ENCODE peak calls at places on chromosome 7, in six cellular contexts. One of them, this sample, is unnamed.

GRCh38 chr7:79719216-79719615 is 265.7 kb upstream of the MAGI2 start:
- DNase-seq in fibroblast of villous mesenchyme: no peak
- DNase-seq in GM10248: no peak
- DNase-seq in hepatocyte: no peak
- DNase-seq in GM20000: no peak
- DNase-seq in upper lobe of right lung: no peak
- DNase-seq in this sample: no peak

GRCh38 chr7:72244826-72245398 is 167.2 kb downstream of the CALN1 start:
- DNase-seq in fibroblast of villous mesenchyme: no peak
- DNase-seq in GM20000: no peak
- DNase-seq in GM10248: no peak
- DNase-seq in hepatocyte: no peak
- DNase-seq in upper lobe of right lung: no peak
- DNase-seq in this sample: no peak

GRCh38 chr7:43137811-43138210 is 25.4 kb downstream of the HECW1 start:
- DNase-seq in fibroblast of villous mesenchyme: peak; percentile 67
- DNase-seq in GM20000: no peak
- DNase-seq in GM10248: no peak
- DNase-seq in upper lobe of right lung: no peak
- DNase-seq in hepatocyte: no peak
- DNase-seq in this sample: no peak

GRCh38 chr7:45001138-45001694 is 1.2 kb downstream of the CCM2 start:
- DNase-seq in GM10248: peak; percentile 41
- DNase-seq in upper lobe of right lung: peak; percentile 62
- DNase-seq in hepatocyte: peak; percentile 74
- DNase-seq in GM20000: peak; percentile 52
- DNase-seq in fibroblast of villous mesenchyme: no peak
- DNase-seq in this sample: no peak

GRCh38 chr7:101516849-101517248 is 112.2 kb downstream of the MYL10 start:
- DNase-seq in GM10248: no peak
- DNase-seq in fibroblast of villous mesenchyme: no peak
- DNase-seq in GM20000: no peak
- DNase-seq in upper lobe of right lung: no peak
- DNase-seq in hepatocyte: no peak
- DNase-seq in this sample: no peak

GRCh38 chr7:16989883-16990413 is 108.2 kb upstream of the AGR3 start:
- DNase-seq in fibroblast of villous mesenchyme: peak; percentile 90
- DNase-seq in GM10248: no peak
- DNase-seq in hepatocyte: peak; percentile 78
- DNase-seq in upper lobe of right lung: peak; percentile 70
- DNase-seq in GM20000: no peak
- DNase-seq in this sample: no peak

GRCh38 chr7:12893292-12893691 is 205.9 kb downstream of the ARL4A start:
- DNase-seq in upper lobe of right lung: no peak
- DNase-seq in GM20000: no peak
- DNase-seq in fibroblast of villous mesenchyme: no peak
- DNase-seq in hepatocyte: no peak
- DNase-seq in GM10248: no peak
- DNase-seq in this sample: no peak

GRCh38 chr7:141386881-141387280 is 164.3 kb upstream of the AGK start:
- DNase-seq in hepatocyte: no peak
- DNase-seq in GM20000: no peak
- DNase-seq in GM10248: no peak
- DNase-seq in fibroblast of villous mesenchyme: no peak
- DNase-seq in upper lobe of right lung: no peak
- DNase-seq in this sample: no peak

GRCh38 chr7:40644454-40645188 is 509.8 kb downstream of the SUGCT start:
- DNase-seq in GM10248: no peak
- DNase-seq in hepatocyte: no peak
- DNase-seq in upper lobe of right lung: no peak
- DNase-seq in GM20000: no peak
- DNase-seq in fibroblast of villous mesenchyme: no peak
- DNase-seq in this sample: no peak

GRCh38 chr7:130758429-130759056 is 24.5 kb upstream of the KLF14 start:
- DNase-seq in upper lobe of right lung: no peak
- DNase-seq in GM10248: peak; percentile 48
- DNase-seq in GM20000: peak; percentile 49
- DNase-seq in fibroblast of villous mesenchyme: peak; percentile 73
- DNase-seq in hepatocyte: peak; percentile 68
- DNase-seq in this sample: peak; percentile 59
- TF ChIP-seq CTCF in upper lobe of right lung: peak; percentile 74
- TF ChIP-seq CTCF in GM10248: peak; percentile 37
- TF ChIP-seq CTCF in GM20000: peak; percentile 9
- TF ChIP-seq CTCF in fibroblast of villous mesenchyme: peak; percentile 64
- TF ChIP-seq CTCF in hepatocyte: peak; percentile 80
- TF ChIP-seq CTCF in this sample: peak; percentile 28

GRCh38 chr7:155928583-155929145 is 116.4 kb upstream of the SHH start:
- DNase-seq in hepatocyte: no peak
- DNase-seq in GM20000: no peak
- DNase-seq in upper lobe of right lung: no peak
- DNase-seq in GM10248: no peak
- DNase-seq in fibroblast of villous mesenchyme: no peak
- DNase-seq in this sample: no peak

GRCh38 chr7:155922507-155922841 is 110.2 kb upstream of the SHH start:
- DNase-seq in fibroblast of villous mesenchyme: no peak
- DNase-seq in GM10248: no peak
- DNase-seq in hepatocyte: no peak
- DNase-seq in upper lobe of right lung: no peak
- DNase-seq in GM20000: no peak
- DNase-seq in this sample: no peak

GRCh38 chr7:155921804-155922506 is 109.7 kb upstream of the SHH start:
- DNase-seq in GM20000: no peak
- DNase-seq in hepatocyte: peak; percentile 82
- DNase-seq in upper lobe of right lung: peak; percentile 84
- DNase-seq in fibroblast of villous mesenchyme: no peak
- DNase-seq in GM10248: no peak
- DNase-seq in this sample: no peak

GRCh38 chr7:155927905-155928304 is 115.6 kb upstream of the SHH start:
- DNase-seq in hepatocyte: no peak
- DNase-seq in GM20000: no peak
- DNase-seq in fibroblast of villous mesenchyme: no peak
- DNase-seq in upper lobe of right lung: no peak
- DNase-seq in GM10248: no peak
- DNase-seq in this sample: no peak

GRCh38 chr7:155925682-155926081 is 113.4 kb upstream of the SHH start:
- DNase-seq in upper lobe of right lung: no peak
- DNase-seq in GM10248: no peak
- DNase-seq in hepatocyte: no peak
- DNase-seq in GM20000: no peak
- DNase-seq in fibroblast of villous mesenchyme: no peak
- DNase-seq in this sample: no peak
- TF ChIP-seq CTCF in upper lobe of right lung: no peak
- TF ChIP-seq CTCF in GM10248: no peak
- TF ChIP-seq CTCF in hepatocyte: no peak
- TF ChIP-seq CTCF in GM20000: no peak
- TF ChIP-seq CTCF in fibroblast of villous mesenchyme: no peak
- TF ChIP-seq CTCF in this sample: no peak

GRCh38 chr7:5088906-5089305 is 43.2 kb downstream of the RBAK start:
- DNase-seq in GM10248: no peak
- DNase-seq in upper lobe of right lung: peak; percentile 22
- DNase-seq in fibroblast of villous mesenchyme: no peak
- DNase-seq in GM20000: no peak
- DNase-seq in hepatocyte: no peak
- DNase-seq in this sample: no peak
- TF ChIP-seq CTCF in GM10248: no peak
- TF ChIP-seq CTCF in upper lobe of right lung: no peak
- TF ChIP-seq CTCF in fibroblast of villous mesenchyme: no peak
- TF ChIP-seq CTCF in GM20000: no peak
- TF ChIP-seq CTCF in hepatocyte: no peak
- TF ChIP-seq CTCF in this sample: no peak

DNA sequence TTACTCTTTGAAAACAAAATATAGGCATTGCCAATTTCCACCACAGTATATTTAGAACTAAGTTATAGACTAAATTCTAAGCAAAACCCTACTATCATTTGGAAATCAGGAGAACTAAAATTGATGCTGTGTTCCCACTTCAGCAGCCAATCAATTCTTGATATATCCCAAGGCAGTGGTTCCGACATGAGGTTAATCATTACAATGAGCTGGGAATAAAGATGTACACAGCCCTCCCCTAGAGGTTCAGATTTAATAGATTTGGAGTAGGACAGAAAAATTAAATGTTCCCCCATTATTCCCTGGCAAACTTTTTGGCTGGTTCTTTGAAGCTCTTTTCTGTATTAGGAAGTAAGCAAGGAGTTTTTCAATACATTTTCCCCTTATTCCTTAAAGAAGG is 15.1 kb downstream of the ZNF800 start:
- DNase-seq in hepatocyte: no peak
- DNase-seq in upper lobe of right lung: no peak
- DNase-seq in GM10248: no peak
- DNase-seq in GM20000: no peak
- DNase-seq in fibroblast of villous mesenchyme: no peak
- DNase-seq in this sample: no peak
- TF ChIP-seq CTCF in hepatocyte: no peak
- TF ChIP-seq CTCF in upper lobe of right lung: no peak
- TF ChIP-seq CTCF in GM10248: no peak
- TF ChIP-seq CTCF in GM20000: no peak
- TF ChIP-seq CTCF in fibroblast of villous mesenchyme: no peak
- TF ChIP-seq CTCF in this sample: no peak

GRCh38 chr7:1100386-1100785 is 12.5 kb downstream of the GPER1 start:
- DNase-seq in hepatocyte: no peak
- DNase-seq in GM20000: no peak
- DNase-seq in fibroblast of villous mesenchyme: no peak
- DNase-seq in upper lobe of right lung: no peak
- DNase-seq in GM10248: no peak
- DNase-seq in this sample: no peak

GRCh38 chr7:1100886-1101579 is 13.1 kb downstream of the GPER1 start:
- DNase-seq in upper lobe of right lung: no peak
- DNase-seq in hepatocyte: no peak
- DNase-seq in GM20000: no peak
- DNase-seq in fibroblast of villous mesenchyme: no peak
- DNase-seq in GM10248: no peak
- DNase-seq in this sample: no peak

GRCh38 chr7:1103009-1103788 is 15.3 kb downstream of the GPER1 start:
- DNase-seq in GM10248: peak; percentile 74
- DNase-seq in fibroblast of villous mesenchyme: no peak
- DNase-seq in GM20000: peak; percentile 81
- DNase-seq in hepatocyte: peak; percentile 46
- DNase-seq in upper lobe of right lung: no peak
- DNase-seq in this sample: peak; percentile 77

GRCh38 chr7:1103789-1104513 is 16.0 kb downstream of the GPER1 start:
- DNase-seq in fibroblast of villous mesenchyme: no peak
- DNase-seq in upper lobe of right lung: no peak
- DNase-seq in GM10248: no peak
- DNase-seq in hepatocyte: no peak
- DNase-seq in GM20000: no peak
- DNase-seq in this sample: no peak

DNA sequence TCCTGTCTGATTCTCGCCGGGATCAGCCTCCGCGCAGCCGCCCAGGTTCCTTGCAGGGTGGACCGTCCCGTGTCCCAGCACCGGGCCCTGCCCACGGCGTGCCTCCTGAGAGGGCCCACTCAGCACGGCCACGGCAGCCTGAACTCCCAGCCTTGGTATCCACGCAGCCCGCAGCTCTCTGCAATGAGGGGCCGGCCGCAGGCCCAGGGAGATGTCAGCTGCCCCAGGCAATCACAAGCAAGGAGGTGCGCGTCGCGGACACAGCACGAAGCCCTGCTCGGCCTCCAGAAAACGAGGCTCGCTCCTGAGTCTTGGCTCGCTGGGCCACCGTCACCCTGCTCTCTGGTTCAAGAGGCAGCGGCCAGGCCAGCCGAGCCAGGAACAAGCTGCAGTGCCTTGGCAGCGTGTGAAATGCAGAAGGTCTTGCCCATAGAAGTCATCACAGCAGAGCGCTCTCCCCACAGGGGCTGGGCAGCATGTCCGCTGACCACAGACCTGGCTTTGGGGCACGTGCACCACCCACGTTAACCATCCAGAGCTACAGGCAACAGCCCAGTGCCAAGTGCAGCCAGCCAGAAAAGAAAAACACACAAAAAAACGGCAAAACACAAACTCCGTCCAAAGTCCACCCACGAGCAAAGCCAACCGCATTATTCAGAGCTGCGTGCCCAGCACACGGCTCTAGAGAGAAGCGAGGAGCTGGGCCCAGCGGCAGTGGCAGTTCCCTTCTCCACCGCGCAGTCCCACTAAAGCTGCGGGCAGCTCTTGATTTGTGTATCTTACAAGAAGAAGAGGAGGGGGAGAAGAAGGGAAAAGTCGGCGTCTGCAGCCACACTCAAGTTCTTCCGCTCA is 13.9 kb downstream of the GPER1 start:
- DNase-seq in upper lobe of right lung: no peak
- DNase-seq in GM10248: no peak
- DNase-seq in hepatocyte: no peak
- DNase-seq in GM20000: no peak
- DNase-seq in fibroblast of villous mesenchyme: no peak
- DNase-seq in this sample: no peak
- TF ChIP-seq CTCF in upper lobe of right lung: no peak
- TF ChIP-seq CTCF in GM10248: no peak
- TF ChIP-seq CTCF in hepatocyte: no peak
- TF ChIP-seq CTCF in GM20000: no peak
- TF ChIP-seq CTCF in fibroblast of villous mesenchyme: no peak
- TF ChIP-seq CTCF in this sample: no peak

DNA sequence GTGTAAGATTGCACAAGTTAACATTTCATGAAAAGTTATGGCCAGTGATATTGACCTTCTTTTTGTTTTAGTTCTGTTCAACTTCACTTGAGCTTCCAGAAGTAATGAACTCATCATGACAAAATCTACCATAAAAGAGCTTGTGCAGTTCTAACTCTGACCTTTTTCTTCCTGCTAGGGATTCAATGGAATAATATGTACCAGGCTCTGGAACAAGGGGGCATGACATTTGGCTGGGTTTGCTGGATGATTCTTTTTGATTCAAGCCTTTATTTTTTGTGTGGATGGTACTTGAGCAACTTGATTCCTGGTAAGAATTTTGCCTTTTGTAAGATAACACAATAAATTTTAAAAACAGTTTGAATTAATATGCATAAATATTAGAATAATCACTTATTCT is 205.0 kb downstream of the ABCA13 start:
- DNase-seq in upper lobe of right lung: no peak
- DNase-seq in hepatocyte: no peak
- DNase-seq in GM20000: no peak
- DNase-seq in fibroblast of villous mesenchyme: peak; percentile 6
- DNase-seq in GM10248: no peak
- DNase-seq in this sample: no peak
- TF ChIP-seq CTCF in upper lobe of right lung: no peak
- TF ChIP-seq CTCF in hepatocyte: no peak
- TF ChIP-seq CTCF in GM20000: no peak
- TF ChIP-seq CTCF in fibroblast of villous mesenchyme: no peak
- TF ChIP-seq CTCF in GM10248: no peak
- TF ChIP-seq CTCF in this sample: no peak